ENCODE peak calls at places on chromosome 6, in four cellular contexts. One of them, this sample, is unnamed. For H3K4me1, the result is how much of the 10 kb centered on the place peaks cover.

GRCh38 chr6:108736832-108737231 is 111.4 kb upstream of the ARMC2 start:
- DNase-seq in tibial nerve: peak
- DNase-seq in left ventricle myocardium inferior: no peak
- DNase-seq in fibroblast of lung: peak
- DNase-seq in this sample: peak

GRCh38 chr6:110563711-110564110 is 87.3 kb upstream of the SLC22A16 start:
- DNase-seq in tibial nerve: no peak
- DNase-seq in left ventricle myocardium inferior: no peak
- DNase-seq in fibroblast of lung: no peak
- DNase-seq in this sample: no peak

GRCh38 chr6:153511896-153512496 is 380.9 kb upstream of the RGS17 start:
- DNase-seq in tibial nerve: peak
- DNase-seq in left ventricle myocardium inferior: no peak
- DNase-seq in fibroblast of lung: peak
- DNase-seq in this sample: peak

GRCh38 chr6:9225441-9225871 is 790.1 kb upstream of the SLC35B3 start:
- DNase-seq in fibroblast of lung: peak
- DNase-seq in left ventricle myocardium inferior: no peak
- DNase-seq in tibial nerve: no peak
- DNase-seq in this sample: no peak

GRCh38 chr6:134123666-134124208 is 71.3 kb upstream of the SLC2A12 start:
- DNase-seq in left ventricle myocardium inferior: no peak
- DNase-seq in fibroblast of lung: peak
- DNase-seq in tibial nerve: peak
- DNase-seq in this sample: peak

GRCh38 chr6:30862156-30862875 is 22.0 kb upstream of the DDR1 start:
- DNase-seq in left ventricle myocardium inferior: no peak
- DNase-seq in fibroblast of lung: no peak
- DNase-seq in tibial nerve: no peak
- DNase-seq in this sample: no peak

GRCh38 chr6:11236351-11236750 is 3.9 kb upstream of the NEDD9 start:
- DNase-seq in tibial nerve: no peak
- DNase-seq in fibroblast of lung: no peak
- DNase-seq in left ventricle myocardium inferior: no peak
- DNase-seq in this sample: no peak

GRCh38 chr6:83221886-83222479 is 28.8 kb downstream of the RWDD2A start:
- DNase-seq in fibroblast of lung: peak
- DNase-seq in tibial nerve: no peak
- DNase-seq in left ventricle myocardium inferior: no peak
- DNase-seq in this sample: no peak

GRCh38 chr6:14711056-14711703 is 534.7 kb upstream of the JARID2 start:
- DNase-seq in tibial nerve: no peak
- DNase-seq in left ventricle myocardium inferior: no peak
- DNase-seq in fibroblast of lung: peak
- DNase-seq in this sample: peak

GRCh38 chr6:37139223-37139962 is 30.6 kb upstream of the PIM1 start:
- DNase-seq in tibial nerve: no peak
- DNase-seq in fibroblast of lung: no peak
- DNase-seq in left ventricle myocardium inferior: no peak
- DNase-seq in this sample: no peak

GRCh38 chr6:37136821-37137200 is 33.1 kb upstream of the PIM1 start:
- DNase-seq in tibial nerve: no peak
- DNase-seq in fibroblast of lung: no peak
- DNase-seq in left ventricle myocardium inferior: no peak
- DNase-seq in this sample: no peak

GRCh38 chr6:37137881-37138568 is 31.9 kb upstream of the PIM1 start:
- DNase-seq in tibial nerve: no peak
- DNase-seq in fibroblast of lung: peak
- DNase-seq in left ventricle myocardium inferior: no peak
- DNase-seq in this sample: peak

GRCh38 chr6:37135835-37136694 is 33.9 kb upstream of the PIM1 start:
- DNase-seq in fibroblast of lung: peak
- DNase-seq in tibial nerve: no peak
- DNase-seq in left ventricle myocardium inferior: no peak
- DNase-seq in this sample: no peak

GRCh38 chr6:37137201-37137880 is 32.6 kb upstream of the PIM1 start:
- DNase-seq in tibial nerve: no peak
- DNase-seq in fibroblast of lung: peak
- DNase-seq in left ventricle myocardium inferior: no peak
- DNase-seq in this sample: peak
- H3K4me3 ChIP-seq in tibial nerve: no peak
- H3K4me3 ChIP-seq in fibroblast of lung: no peak
- H3K4me3 ChIP-seq in left ventricle myocardium inferior: no peak
- H3K4me3 ChIP-seq in this sample: peak

DNA sequence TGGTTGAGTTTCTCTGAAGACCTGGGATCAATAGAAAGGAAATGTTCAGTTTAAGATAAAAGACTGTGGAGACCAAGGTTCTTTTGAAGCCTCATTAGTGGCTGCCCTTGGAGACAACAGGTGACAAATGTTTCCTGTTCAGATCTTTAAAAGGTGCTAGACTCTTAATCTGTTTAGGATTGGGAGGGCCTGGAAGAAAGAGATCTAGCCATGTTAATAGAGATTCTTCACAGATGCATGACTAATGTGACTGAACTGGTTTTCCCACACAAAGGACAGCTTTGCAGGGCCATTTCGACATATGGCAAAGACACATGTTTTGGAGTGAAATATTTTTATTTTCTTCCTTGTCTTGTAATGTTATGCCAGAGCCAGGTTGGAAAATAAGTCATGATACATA is 82.2 kb downstream of the WDR27 start:
- DNase-seq in tibial nerve: no peak
- DNase-seq in left ventricle myocardium inferior: no peak
- DNase-seq in fibroblast of lung: peak
- DNase-seq in this sample: no peak
- H3K4me1 ChIP-seq in tibial nerve: under half
- H3K4me1 ChIP-seq in left ventricle myocardium inferior: under half
- H3K4me1 ChIP-seq in fibroblast of lung: under half
- H3K4me1 ChIP-seq in this sample: under half

GRCh38 chr6:44077201-44077946 is 49.9 kb downstream of the MRPL14 start:
- DNase-seq in left ventricle myocardium inferior: no peak
- DNase-seq in tibial nerve: no peak
- DNase-seq in fibroblast of lung: no peak
- DNase-seq in this sample: no peak
- H3K4me3 ChIP-seq in left ventricle myocardium inferior: no peak
- H3K4me3 ChIP-seq in tibial nerve: no peak
- H3K4me3 ChIP-seq in fibroblast of lung: no peak
- H3K4me3 ChIP-seq in this sample: no peak

GRCh38 chr6:36243562-36244212 is 26.2 kb upstream of the PNPLA1 start:
- DNase-seq in fibroblast of lung: no peak
- DNase-seq in left ventricle myocardium inferior: no peak
- DNase-seq in tibial nerve: no peak
- DNase-seq in this sample: no peak
- H3K4me1 ChIP-seq in fibroblast of lung: under half
- H3K4me1 ChIP-seq in left ventricle myocardium inferior: under half
- H3K4me1 ChIP-seq in tibial nerve: under half
- H3K4me1 ChIP-seq in this sample: under half

GRCh38 chr6:37804676-37805075 is 14.9 kb upstream of the ZFAND3 start:
- DNase-seq in tibial nerve: no peak
- DNase-seq in left ventricle myocardium inferior: no peak
- DNase-seq in fibroblast of lung: no peak
- DNase-seq in this sample: no peak
- H3K4me3 ChIP-seq in tibial nerve: no peak
- H3K4me3 ChIP-seq in left ventricle myocardium inferior: no peak
- H3K4me3 ChIP-seq in fibroblast of lung: no peak
- H3K4me3 ChIP-seq in this sample: no peak

DNA sequence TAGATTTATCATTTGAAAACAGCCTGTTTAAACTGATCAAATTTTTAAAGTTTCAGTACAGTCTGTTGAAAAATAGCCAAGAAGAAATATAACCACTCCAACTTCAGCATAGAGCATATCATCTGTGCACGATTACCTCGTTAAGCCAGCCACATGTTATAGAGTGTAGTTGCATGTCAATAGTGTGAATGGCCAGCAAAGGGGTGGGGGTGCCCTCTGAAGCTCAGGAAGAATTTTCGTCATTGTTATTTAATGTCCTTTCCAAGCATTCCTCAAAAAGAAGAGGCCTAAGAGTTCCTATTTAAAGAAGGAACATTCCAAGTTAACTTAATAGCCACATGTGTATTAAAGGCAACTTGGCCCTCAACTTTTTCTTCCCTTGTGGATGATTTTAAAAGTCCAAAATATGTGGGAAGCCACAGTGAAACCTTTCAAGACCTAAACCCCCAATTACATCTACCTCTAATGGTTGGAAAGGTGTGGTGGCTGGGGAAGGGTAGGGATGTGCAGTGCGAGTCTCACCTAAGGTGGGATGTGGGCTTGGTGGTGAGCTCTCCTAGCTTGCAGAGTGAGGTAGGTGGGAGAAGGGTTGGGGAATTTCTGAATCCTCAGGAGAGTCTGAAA is 1.8 kb upstream of the CCN2 start:
- DNase-seq in left ventricle myocardium inferior: no peak
- DNase-seq in tibial nerve: no peak
- DNase-seq in fibroblast of lung: no peak
- DNase-seq in this sample: no peak
- H3K4me1 ChIP-seq in left ventricle myocardium inferior: half or more
- H3K4me1 ChIP-seq in tibial nerve: under half
- H3K4me1 ChIP-seq in fibroblast of lung: under half
- H3K4me1 ChIP-seq in this sample: half or more

GRCh38 chr6:2111162-2111677 is 134.2 kb downstream of the GMDS start:
- DNase-seq in fibroblast of lung: peak
- DNase-seq in tibial nerve: no peak
- DNase-seq in left ventricle myocardium inferior: no peak
- DNase-seq in this sample: no peak
- H3K4me3 ChIP-seq in fibroblast of lung: no peak
- H3K4me3 ChIP-seq in tibial nerve: no peak
- H3K4me3 ChIP-seq in left ventricle myocardium inferior: no peak
- H3K4me3 ChIP-seq in this sample: peak

GRCh38 chr6:137800749-137801148 is 66.3 kb upstream of the TNFAIP3 start:
- DNase-seq in tibial nerve: no peak
- DNase-seq in left ventricle myocardium inferior: no peak
- DNase-seq in fibroblast of lung: no peak
- DNase-seq in this sample: no peak
- H3K4me1 ChIP-seq in tibial nerve: under half
- H3K4me1 ChIP-seq in left ventricle myocardium inferior: under half
- H3K4me1 ChIP-seq in fibroblast of lung: under half
- H3K4me1 ChIP-seq in this sample: under half

DNA sequence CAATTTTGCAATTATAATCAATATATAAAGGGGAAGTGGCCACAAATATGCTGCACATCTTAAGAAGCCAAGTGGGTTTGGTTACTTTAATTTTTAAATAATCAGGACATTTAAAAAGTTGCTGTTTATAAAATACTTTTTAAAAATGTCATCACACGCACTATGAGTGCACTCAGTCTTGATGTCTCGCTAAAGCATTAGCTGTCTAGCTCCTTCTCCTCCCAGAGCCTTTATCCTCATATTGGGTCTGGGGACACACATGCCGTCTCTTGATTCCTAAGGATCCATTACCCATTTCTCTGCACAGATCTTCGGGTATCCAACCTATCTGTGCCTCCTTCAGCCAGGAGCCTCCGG is 439 bp upstream of the CAP2 start:
- DNase-seq in tibial nerve: no peak
- DNase-seq in fibroblast of lung: peak
- DNase-seq in left ventricle myocardium inferior: no peak
- DNase-seq in this sample: no peak
- H3K4me3 ChIP-seq in tibial nerve: peak
- H3K4me3 ChIP-seq in fibroblast of lung: peak
- H3K4me3 ChIP-seq in left ventricle myocardium inferior: peak
- H3K4me3 ChIP-seq in this sample: peak